ENCODE peak calls at places on chromosomes 12 and 14, in nine cellular contexts. A is A549, G is testis, D is heart right ventricle, P is Panc1, Y is sigmoid colon, F is osteoblast, J is left ventricle myocardium inferior, M is fibroblast of lung. E is an unnamed sample.

GRCh38 chr12:116885496-116885895 is 4.3 kb upstream of the HRK start:
- DNase-seq in A (no peak), G (no peak), D (no peak), P (no peak), Y (no peak), F (no peak), J (no peak), M (no peak), E (no peak)

GRCh38 chr12:56081393-56082347 is 1.7 kb downstream of the ERBB3 start:
- DNase-seq in A (peak; percentile 30), G (no peak), D (no peak), P (no peak), Y (peak; percentile 56), F (peak; percentile 56), J (no peak), M (no peak), E (no peak)

GRCh38 chr12:25557830-25558436 is 4.8 kb upstream of the LMNTD1 start:
- DNase-seq in A (peak; percentile 48), G (peak; percentile 44), D (no peak), P (no peak), Y (no peak), F (peak; percentile 77), J (no peak), M (peak; percentile 40), E (no peak)

GRCh38 chr12:110896559-110896958 is 23.8 kb downstream of the MYL2 start:
- DNase-seq in A (no peak), G (no peak), D (no peak), P (no peak), Y (no peak), F (no peak), J (no peak), M (no peak), E (peak; percentile 90)

GRCh38 chr12:49982246-49983229 is 9.8 kb downstream of the AQP6 start:
- DNase-seq in A (no peak), G (no peak), D (no peak), P (no peak), Y (no peak), F (peak; percentile 76), J (no peak), M (no peak), E (no peak)

GRCh38 chr12:124432376-124432775 is 135.0 kb downstream of the NCOR2 start:
- DNase-seq in A (no peak), G (no peak), D (no peak), P (no peak), Y (no peak), F (peak; percentile 85), J (peak; percentile 41), M (no peak), E (no peak)

GRCh38 chr12:94204647-94205247 is 56.4 kb downstream of the PLXNC1 start:
- DNase-seq in A (no peak), G (no peak), D (no peak), P (no peak), Y (no peak), F (no peak), J (no peak), M (no peak), E (no peak)

GRCh38 chr12:2382391-2383155 is 329.8 kb downstream of the CACNA1C start:
- DNase-seq in A (no peak), G (no peak), D (no peak), P (no peak), Y (no peak), F (no peak), J (no peak), M (no peak), E (no peak)

GRCh38 chr14:58243790-58244555 is 670 bp upstream of the PSMA3 start:
- DNase-seq in A (peak; percentile 38), G (no peak), D (no peak), P (no peak), Y (no peak), F (peak; percentile 25), J (no peak), M (peak; percentile 24), E (no peak)

GRCh38 chr14:89858084-89858483 is 96.4 kb downstream of the EFCAB11 start:
- DNase-seq in A (no peak), G (no peak), D (no peak), P (no peak), Y (no peak), F (no peak), J (no peak), M (peak; percentile 39), E (no peak)

GRCh38 chr12:69097619-69098368 is 141.6 kb upstream of the CPSF6 start:
- DNase-seq in A (no peak), G (no peak), D (no peak), P (no peak), Y (no peak), F (no peak), J (no peak), M (peak; percentile 86), E (no peak)

GRCh38 chr14:26773906-26774593 is 176.2 kb upstream of the NOVA1 start:
- DNase-seq in A (peak; percentile 18), G (no peak), D (no peak), P (no peak), Y (no peak), F (no peak), J (no peak), M (peak; percentile 22), E (no peak)

GRCh38 chr12:74537126-74537706 is 419 bp upstream of the ATXN7L3B start:
- DNase-seq in A (peak; percentile 85), G (no peak), D (no peak), P (peak; percentile 64), Y (no peak), F (peak; percentile 83), J (no peak), M (peak; percentile 60), E (no peak)

GRCh38 chr12:19390208-19390607 is 49.1 kb upstream of the AEBP2 start:
- DNase-seq in A (no peak), G (no peak), D (no peak), P (no peak), Y (no peak), F (peak; percentile 58), J (no peak), M (peak; percentile 15), E (no peak)

GRCh38 chr12:87509233-87509820 is 519.9 kb downstream of the C12orf50 start:
- DNase-seq in A (peak; percentile 73), G (no peak), D (no peak), P (no peak), Y (no peak), F (no peak), J (no peak), M (peak; percentile 75), E (no peak)

GRCh38 chr14:98993818-98994217 is 278.2 kb downstream of the BCL11B start:
- DNase-seq in A (no peak), G (no peak), D (no peak), P (no peak), Y (no peak), F (no peak), J (no peak), M (no peak), E (no peak)

GRCh38 chr12:50597200-50598195 is 92.7 kb downstream of the DIP2B start:
- DNase-seq in A (peak; percentile 68), G (peak; percentile 46), D (no peak), P (peak; percentile 83), Y (no peak), F (peak; percentile 98), J (no peak), M (peak; percentile 91), E (no peak)

GRCh38 chr12:94689002-94689645 is 38.8 kb upstream of the TMCC3 start:
- DNase-seq in A (no peak), G (no peak), D (no peak), P (no peak), Y (no peak), F (no peak), J (no peak), M (peak; percentile 58), E (no peak)

DNA sequence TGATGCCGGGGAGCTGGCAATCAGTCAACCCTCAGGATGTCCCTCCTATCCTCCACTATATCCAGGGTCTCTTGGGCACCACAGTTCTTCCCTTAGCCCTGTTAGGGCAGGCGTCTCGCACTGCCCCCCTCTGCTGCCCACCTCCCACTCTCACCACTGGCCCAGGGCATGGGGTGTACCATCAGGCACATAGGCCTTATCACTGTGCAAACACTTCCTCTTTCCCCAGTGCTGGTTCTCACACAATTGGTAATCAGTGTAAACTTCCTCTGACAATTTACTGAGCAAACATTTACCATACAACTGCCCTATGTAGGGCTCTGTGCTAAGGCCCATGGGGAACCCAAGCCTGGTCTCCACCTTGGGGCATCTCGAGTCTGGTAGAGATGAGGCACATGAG is 20.1 kb upstream of the TMED10 start:
- DNase-seq in A (no peak), G (no peak), D (no peak), P (no peak), Y (no peak), F (no peak), J (no peak), M (no peak), E (no peak)
- H3K27ac ChIP-seq in A (no peak overlapping the region), G (no peak overlapping the region), D (no peak overlapping the region), P (no peak overlapping the region), Y (no peak overlapping the region), F (no peak overlapping the region), J (no peak overlapping the region), M (no peak overlapping the region), E (no peak overlapping the region)

DNA sequence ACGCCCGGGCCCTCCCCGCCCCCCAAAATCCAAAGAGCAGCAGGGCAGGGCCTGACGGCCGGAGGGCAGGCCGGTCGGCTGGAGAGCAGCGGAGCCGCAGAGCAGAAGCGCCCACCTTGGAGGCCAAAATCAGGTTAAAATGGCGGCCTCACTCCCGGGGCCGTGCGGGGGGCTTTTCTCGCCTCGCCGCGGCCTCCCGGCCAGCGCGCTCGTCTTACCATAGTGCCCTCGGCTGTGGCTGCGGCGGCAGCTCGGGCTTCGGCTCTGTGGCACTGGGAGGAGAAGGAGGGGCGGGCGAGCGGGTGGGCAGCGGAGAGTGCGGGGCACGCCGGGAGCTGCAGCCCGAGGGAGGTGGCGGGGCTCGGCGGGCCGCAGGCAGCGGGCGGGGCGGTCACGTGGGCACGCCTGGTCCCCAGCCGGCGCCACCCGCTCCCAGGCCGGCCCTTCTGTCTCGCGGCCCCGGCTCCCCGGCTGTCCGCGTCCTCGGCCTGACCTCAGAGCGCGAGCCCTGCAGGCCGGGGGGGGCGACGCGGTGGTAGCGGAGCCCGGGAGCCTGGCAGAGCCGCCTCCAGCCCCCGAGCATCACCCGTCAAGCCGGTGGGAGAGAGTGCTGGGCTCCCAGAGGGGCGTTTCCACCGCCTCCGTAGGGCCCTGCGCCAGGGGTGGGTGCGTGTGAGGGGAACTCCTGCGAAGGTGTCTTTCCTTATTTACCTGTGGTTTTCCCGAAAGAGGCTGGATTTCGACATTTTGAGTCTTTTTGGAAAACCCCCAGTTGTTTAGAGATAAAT is at the start of gene CFL2:
- DNase-seq in A (peak; percentile 73), G (peak; percentile 90), D (peak; percentile 88), P (no peak), Y (peak; percentile 93), F (peak; percentile 97), J (peak; percentile 86), M (peak; percentile 71), E (peak; percentile 76)
- H3K4me1 ChIP-seq in A (peaks cover 52% of the 10 kb centered on the region), G (peaks cover 30% of the 10 kb centered on the region), D (peaks cover 11% of the 10 kb centered on the region), P (peaks cover 38% of the 10 kb centered on the region), Y (no peaks in the 10 kb centered on the region), F (peaks cover 47% of the 10 kb centered on the region), J (peaks cover 62% of the 10 kb centered on the region), M (peaks cover 10% of the 10 kb centered on the region), E (peaks cover 34% of the 10 kb centered on the region)

GRCh38 chr12:128164533-128164932 is 102.4 kb upstream of the TMEM132C start:
- DNase-seq in A (no peak), G (no peak), D (no peak), P (no peak), Y (no peak), F (no peak), J (no peak), M (no peak), E (no peak)
- H3K4me3 ChIP-seq in A (no peak overlapping the region), G (no peak overlapping the region), D (no peak overlapping the region), P (no peak overlapping the region), Y (no peak overlapping the region), F (no peak overlapping the region), J (no peak overlapping the region), M (no peak overlapping the region), E (no peak overlapping the region)

GRCh38 chr14:68928770-68929550 is 50.1 kb downstream of the ACTN1 start:
- DNase-seq in A (no peak), G (no peak), D (no peak), P (no peak), Y (no peak), F (no peak), J (no peak), M (no peak), E (no peak)
- H3K27ac ChIP-seq in A (peak overlapping the region; percentile 51), G (no peak overlapping the region), D (no peak overlapping the region), P (no peak overlapping the region), Y (peak overlapping the region; percentile 98), F (peak overlapping the region; percentile 20), J (peak overlapping the region; percentile 44), M (no peak overlapping the region), E (no peak overlapping the region)